ENCODE peak calls at places on chromosome 18, in four cellular contexts. B is fibroblast of the aortic adventitia, O is putamen, C is lung microvascular endothelial cell. G is an unnamed sample.

GRCh38 chr18:7908686-7909299 is 341.7 kb downstream of the PTPRM start:
- DNase-seq in B (no peak), C (no peak), O (no peak), G (peak)

GRCh38 chr18:23738575-23738974 is 49.3 kb downstream of the LAMA3 start:
- DNase-seq in O (no peak), B (no peak), C (no peak), G (no peak)

GRCh38 chr18:48022531-48023330 is 92.3 kb upstream of the SMAD2 start:
- DNase-seq in O (peak), C (peak), B (peak), G (peak)

GRCh38 chr18:3162181-3162580 is 57.6 kb downstream of the MYOM1 start:
- DNase-seq in C (peak), O (no peak), B (no peak), G (peak)

GRCh38 chr18:79708412-79708811 is 28.8 kb downstream of the CTDP1 start:
- DNase-seq in B (no peak), C (no peak), O (no peak), G (no peak)

GRCh38 chr18:46334200-46334553 is 230.0 kb downstream of the HAUS1 start:
- DNase-seq in O (no peak), B (no peak), C (no peak), G (no peak)

GRCh38 chr18:9337875-9338274 is 3.3 kb downstream of the TWSG1 start:
- DNase-seq in B (no peak), O (no peak), C (peak), G (peak)

GRCh38 chr18:10995576-10995975 is 153.8 kb downstream of the PIEZO2 start:
- DNase-seq in O (no peak), C (no peak), B (no peak), G (peak)

GRCh38 chr18:30945769-30946168 is 96.8 kb downstream of the DSC3 start:
- DNase-seq in B (no peak), O (no peak), C (no peak), G (no peak)

GRCh38 chr18:6057604-6058003 is 162.3 kb upstream of the TMEM200C start:
- DNase-seq in C (peak), O (no peak), B (no peak), G (peak)

GRCh38 chr18:79567481-79568147 is 112.0 kb upstream of the CTDP1 start:
- DNase-seq in O (no peak), B (peak), C (peak), G (peak)

G was measured in M059J.